ENCODE peak calls at places on chromosomes 7 and 10, in nine cellular contexts. A, C, I, N, U, Z, Y, T and X are unnamed samples.
A peak's percentile ranks its signal among the peaks of the same experiment; 100 is the strongest.

GRCh38 chr7:124322561-124322960 is 289.7 kb upstream of the TMEM229A start:
- DNase-seq in T (peak; percentile 17), C (no peak), U (no peak), I (no peak), N (no peak), Y (no peak), Z (no peak), A (no peak), X (no peak)

GRCh38 chr10:123156091-123156490 is 1.9 kb downstream of the BUB3 start:
- DNase-seq in T (peak; percentile 53), N (no peak), C (no peak), U (no peak), A (no peak), Y (no peak), Z (no peak), I (no peak), X (no peak)

GRCh38 chr7:82699773-82700186 is 256.2 kb upstream of the CACNA2D1 start:
- DNase-seq in U (no peak), C (no peak), N (no peak), I (no peak), T (peak; percentile 54), Z (no peak), Y (no peak), A (no peak), X (peak; percentile 20)

GRCh38 chr7:12066004-12066403 is 145.1 kb upstream of the TMEM106B start:
- DNase-seq in C (no peak), Z (no peak), U (no peak), T (no peak), N (no peak), I (no peak), Y (no peak), A (no peak), X (no peak)

GRCh38 chr10:623477-624311 is 65.8 kb downstream of the DIP2C start:
- DNase-seq in I (no peak), Z (no peak), U (no peak), C (no peak), A (no peak), T (no peak), N (no peak), Y (no peak), X (no peak)

GRCh38 chr7:72492446-72492845 is 80.3 kb upstream of the CALN1 start:
- DNase-seq in U (no peak), N (no peak), Z (no peak), T (no peak), A (no peak), C (no peak), I (peak; percentile 87), Y (peak; percentile 81), X (peak; percentile 84)

GRCh38 chr7:95899919-95900513 is 127.7 kb downstream of the DYNC1I1 start:
- DNase-seq in I (no peak), Y (no peak), C (no peak), U (no peak), N (no peak), A (no peak), T (no peak), Z (no peak), X (no peak)

GRCh38 chr7:87001214-87001613 is 58.2 kb downstream of the ELAPOR2 start:
- DNase-seq in Y (no peak), N (no peak), C (no peak), Z (no peak), I (no peak), U (no peak), A (no peak), T (no peak), X (no peak)

DNA sequence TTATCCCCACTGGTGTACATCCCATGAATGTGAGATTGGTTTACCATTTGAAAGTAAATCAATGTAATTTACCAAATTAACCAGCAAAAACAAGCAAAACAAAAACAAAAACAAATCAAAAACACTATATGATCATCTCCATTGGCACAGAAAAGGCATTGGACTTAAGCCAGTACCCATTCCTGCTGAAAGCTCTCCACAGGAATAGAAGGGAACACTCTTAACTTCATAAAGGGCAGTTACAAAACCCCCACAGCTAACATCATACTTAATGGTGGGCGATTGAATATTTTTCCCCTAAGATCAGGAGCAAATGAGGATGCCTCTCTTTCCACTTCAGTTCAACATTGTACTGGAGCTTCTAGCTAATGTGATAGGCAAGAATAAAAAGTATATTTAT is 34.1 kb downstream of the PRKG1 start:
- DNase-seq in Z (no peak), A (no peak), T (no peak), C (no peak), Y (no peak), N (no peak), U (no peak), I (no peak), X (no peak)
- H3K27ac ChIP-seq in Z (no peak overlapping the region), A (no peak overlapping the region), T (no peak overlapping the region), C (no peak overlapping the region), Y (no peak overlapping the region), N (no peak overlapping the region), U (no peak overlapping the region), I (no peak overlapping the region), X (no peak overlapping the region)

GRCh38 chr7:142485617-142486226 is 227.9 kb upstream of the PRSS58 start:
- DNase-seq in C (no peak), T (no peak), Z (no peak), I (no peak), Y (no peak), A (no peak), N (no peak), U (no peak), X (no peak)
- TF ChIP-seq CTCF in C (no peak), T (peak; percentile 44), Z (no peak), I (no peak), Y (peak; percentile 27), A (peak; percentile 18), N (peak; percentile 30), U (no peak), X (no peak)

GRCh38 chr10:81730901-81731300 is 144.1 kb upstream of the NRG3 start:
- DNase-seq in I (no peak), C (no peak), T (no peak), Z (no peak), U (no peak), A (no peak), N (no peak), Y (no peak), X (no peak)
- H3K27ac ChIP-seq in I (no peak overlapping the region), C (no peak overlapping the region), T (no peak overlapping the region), Z (no peak overlapping the region), U (no peak overlapping the region), A (no peak overlapping the region), N (no peak overlapping the region), Y (no peak overlapping the region), X (no peak overlapping the region)

GRCh38 chr10:95273393-95274312 is 17.1 kb downstream of the PDLIM1 start:
- DNase-seq in U (no peak), I (peak; percentile 39), A (peak; percentile 76), T (peak; percentile 94), Y (no peak), N (no peak), C (peak; percentile 89), Z (no peak), X (no peak)
- TF ChIP-seq CTCF in U (no peak), I (no peak), A (no peak), T (no peak), Y (no peak), N (no peak), C (no peak), Z (no peak), X (no peak)

GRCh38 chr10:73359492-73359891 is 828 bp upstream of the CFAP70 start:
- DNase-seq in Y (no peak), T (no peak), Z (no peak), A (no peak), N (no peak), U (no peak), I (no peak), C (no peak), X (no peak)

GRCh38 chr10:73358331-73359279 is at the start of gene CFAP70:
- DNase-seq in A (peak; percentile 95), N (peak; percentile 94), C (peak; percentile 97), T (peak; percentile 95), U (peak; percentile 91), Y (peak; percentile 90), I (peak; percentile 94), Z (peak; percentile 92), X (peak; percentile 94)

DNA sequence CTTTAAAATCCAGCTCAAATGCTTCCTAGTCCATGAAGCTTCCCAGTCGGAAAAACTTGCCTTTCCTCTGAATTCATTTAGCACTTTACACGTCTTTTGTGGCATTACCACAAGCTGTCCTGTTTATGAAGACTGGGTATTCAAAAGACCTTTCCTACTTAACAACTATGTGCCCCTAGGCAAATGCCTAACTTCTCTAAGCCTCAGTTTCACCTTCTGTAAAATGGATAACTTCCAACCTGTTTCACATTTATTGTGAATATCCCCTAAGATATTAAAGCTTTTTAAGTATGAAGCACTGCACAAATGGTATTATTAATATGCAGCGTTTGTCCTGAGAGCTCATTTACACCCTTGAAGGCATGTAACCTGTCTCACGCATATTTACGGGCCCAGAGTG is 843 bp downstream of the CFAP70 start:
- DNase-seq in Z (no peak), T (no peak), Y (no peak), A (no peak), N (no peak), U (no peak), C (no peak), I (no peak), X (no peak)
- H3K27ac ChIP-seq in Z (peak overlapping the region; percentile 79), T (no peak overlapping the region), Y (peak overlapping the region; percentile 76), A (no peak overlapping the region), N (peak overlapping the region; percentile 80), U (no peak overlapping the region), C (no peak overlapping the region), I (peak overlapping the region; percentile 65), X (no peak overlapping the region)